ENCODE peak calls at places on chromosomes 2 and 18, in ten cellular contexts. One of them, this sample, is unnamed.

GRCh38 chr2:219595250-219595649 is 2.4 kb upstream of the STK11IP start:
- DNase-seq in putamen: no peak
- DNase-seq in T-helper 2 cell: no peak
- DNase-seq in GF-D8: no peak
- DNase-seq in non-pigmented ciliary epithelial cell: no peak
- DNase-seq in lower lobe of right lung: no peak
- DNase-seq in NB4: no peak
- DNase-seq in T-helper 9 cell: no peak
- DNase-seq in activated CD8-positive, alpha-beta memory T cell treated with anti-CD3 and anti-CD28 coated beads for 4 hours: no peak
- DNase-seq in NCI-H2029: no peak
- DNase-seq in this sample: no peak

GRCh38 chr18:37577051-37577611 is 11.5 kb upstream of the CELF4 start:
- DNase-seq in putamen: no peak
- DNase-seq in T-helper 2 cell: no peak
- DNase-seq in GF-D8: no peak
- DNase-seq in non-pigmented ciliary epithelial cell: no peak
- DNase-seq in lower lobe of right lung: no peak
- DNase-seq in NB4: no peak
- DNase-seq in T-helper 9 cell: no peak
- DNase-seq in activated CD8-positive, alpha-beta memory T cell treated with anti-CD3 and anti-CD28 coated beads for 4 hours: no peak
- DNase-seq in NCI-H2029: no peak
- DNase-seq in this sample: no peak

GRCh38 chr2:202583709-202584219 is 51.0 kb upstream of the FAM117B start:
- DNase-seq in putamen: no peak
- DNase-seq in T-helper 2 cell: no peak
- DNase-seq in GF-D8: no peak
- DNase-seq in non-pigmented ciliary epithelial cell: no peak
- DNase-seq in lower lobe of right lung: no peak
- DNase-seq in NB4: no peak
- DNase-seq in T-helper 9 cell: no peak
- DNase-seq in activated CD8-positive, alpha-beta memory T cell treated with anti-CD3 and anti-CD28 coated beads for 4 hours: no peak
- DNase-seq in NCI-H2029: no peak
- DNase-seq in this sample: no peak

GRCh38 chr2:86037141-86037794 is 68.4 kb downstream of the POLR1A start:
- DNase-seq in putamen: no peak
- DNase-seq in T-helper 2 cell: no peak
- DNase-seq in GF-D8: peak
- DNase-seq in non-pigmented ciliary epithelial cell: no peak
- DNase-seq in lower lobe of right lung: peak
- DNase-seq in NB4: peak
- DNase-seq in T-helper 9 cell: peak
- DNase-seq in activated CD8-positive, alpha-beta memory T cell treated with anti-CD3 and anti-CD28 coated beads for 4 hours: no peak
- DNase-seq in NCI-H2029: peak
- DNase-seq in this sample: peak

GRCh38 chr2:133504566-133505505 is 63.4 kb downstream of the NCKAP5 start:
- DNase-seq in putamen: peak
- DNase-seq in T-helper 2 cell: no peak
- DNase-seq in GF-D8: no peak
- DNase-seq in non-pigmented ciliary epithelial cell: no peak
- DNase-seq in lower lobe of right lung: peak
- DNase-seq in NB4: no peak
- DNase-seq in T-helper 9 cell: no peak
- DNase-seq in activated CD8-positive, alpha-beta memory T cell treated with anti-CD3 and anti-CD28 coated beads for 4 hours: no peak
- DNase-seq in NCI-H2029: peak
- DNase-seq in this sample: no peak

GRCh38 chr2:113103958-113104627 is 23.3 kb upstream of the IL1RN start:
- DNase-seq in putamen: peak
- DNase-seq in T-helper 2 cell: no peak
- DNase-seq in GF-D8: no peak
- DNase-seq in non-pigmented ciliary epithelial cell: no peak
- DNase-seq in lower lobe of right lung: no peak
- DNase-seq in NB4: peak
- DNase-seq in T-helper 9 cell: no peak
- DNase-seq in activated CD8-positive, alpha-beta memory T cell treated with anti-CD3 and anti-CD28 coated beads for 4 hours: no peak
- DNase-seq in NCI-H2029: no peak
- DNase-seq in this sample: peak

GRCh38 chr2:70896765-70897202 is 38.9 kb upstream of the ATP6V1B1 start:
- DNase-seq in putamen: no peak
- DNase-seq in T-helper 2 cell: no peak
- DNase-seq in GF-D8: no peak
- DNase-seq in non-pigmented ciliary epithelial cell: no peak
- DNase-seq in lower lobe of right lung: no peak
- DNase-seq in NB4: peak
- DNase-seq in T-helper 9 cell: no peak
- DNase-seq in activated CD8-positive, alpha-beta memory T cell treated with anti-CD3 and anti-CD28 coated beads for 4 hours: no peak
- DNase-seq in NCI-H2029: no peak
- DNase-seq in this sample: no peak

GRCh38 chr2:99680946-99681345 is 191.1 kb upstream of the REV1 start:
- DNase-seq in putamen: no peak
- DNase-seq in T-helper 2 cell: no peak
- DNase-seq in GF-D8: no peak
- DNase-seq in non-pigmented ciliary epithelial cell: no peak
- DNase-seq in lower lobe of right lung: no peak
- DNase-seq in NB4: peak
- DNase-seq in T-helper 9 cell: no peak
- DNase-seq in activated CD8-positive, alpha-beta memory T cell treated with anti-CD3 and anti-CD28 coated beads for 4 hours: no peak
- DNase-seq in NCI-H2029: no peak
- DNase-seq in this sample: no peak

GRCh38 chr2:28413152-28413895 is 20.7 kb downstream of the FOSL2 start:
- DNase-seq in putamen: no peak
- DNase-seq in T-helper 2 cell: no peak
- DNase-seq in GF-D8: no peak
- DNase-seq in non-pigmented ciliary epithelial cell: no peak
- DNase-seq in lower lobe of right lung: no peak
- DNase-seq in NB4: peak
- DNase-seq in T-helper 9 cell: no peak
- DNase-seq in activated CD8-positive, alpha-beta memory T cell treated with anti-CD3 and anti-CD28 coated beads for 4 hours: no peak
- DNase-seq in NCI-H2029: peak
- DNase-seq in this sample: no peak

GRCh38 chr2:188369365-188369764 is 77.7 kb downstream of the GULP1 start:
- DNase-seq in putamen: peak
- DNase-seq in T-helper 2 cell: no peak
- DNase-seq in GF-D8: no peak
- DNase-seq in non-pigmented ciliary epithelial cell: no peak
- DNase-seq in lower lobe of right lung: no peak
- DNase-seq in NB4: peak
- DNase-seq in T-helper 9 cell: no peak
- DNase-seq in activated CD8-positive, alpha-beta memory T cell treated with anti-CD3 and anti-CD28 coated beads for 4 hours: no peak
- DNase-seq in NCI-H2029: no peak
- DNase-seq in this sample: no peak

GRCh38 chr2:171810409-171810993 is 83.5 kb downstream of the SLC25A12 start:
- DNase-seq in putamen: no peak
- DNase-seq in T-helper 2 cell: no peak
- DNase-seq in GF-D8: no peak
- DNase-seq in non-pigmented ciliary epithelial cell: no peak
- DNase-seq in lower lobe of right lung: no peak
- DNase-seq in NB4: no peak
- DNase-seq in T-helper 9 cell: no peak
- DNase-seq in activated CD8-positive, alpha-beta memory T cell treated with anti-CD3 and anti-CD28 coated beads for 4 hours: no peak
- DNase-seq in NCI-H2029: no peak
- DNase-seq in this sample: no peak

GRCh38 chr2:70978388-70979357 is at the start of gene ANKRD53:
- DNase-seq in putamen: no peak
- DNase-seq in T-helper 2 cell: no peak
- DNase-seq in GF-D8: no peak
- DNase-seq in non-pigmented ciliary epithelial cell: no peak
- DNase-seq in lower lobe of right lung: peak
- DNase-seq in NB4: no peak
- DNase-seq in T-helper 9 cell: no peak
- DNase-seq in activated CD8-positive, alpha-beta memory T cell treated with anti-CD3 and anti-CD28 coated beads for 4 hours: no peak
- DNase-seq in NCI-H2029: peak
- DNase-seq in this sample: no peak

GRCh38 chr2:113337809-113338208 is 59.1 kb upstream of the PAX8 start:
- DNase-seq in putamen: no peak
- DNase-seq in T-helper 2 cell: no peak
- DNase-seq in GF-D8: no peak
- DNase-seq in non-pigmented ciliary epithelial cell: no peak
- DNase-seq in lower lobe of right lung: no peak
- DNase-seq in NB4: no peak
- DNase-seq in T-helper 9 cell: no peak
- DNase-seq in activated CD8-positive, alpha-beta memory T cell treated with anti-CD3 and anti-CD28 coated beads for 4 hours: no peak
- DNase-seq in NCI-H2029: no peak
- DNase-seq in this sample: no peak

GRCh38 chr2:227506456-227506855 is 34.5 kb downstream of the AGFG1 start:
- DNase-seq in putamen: no peak
- DNase-seq in T-helper 2 cell: no peak
- DNase-seq in GF-D8: no peak
- DNase-seq in non-pigmented ciliary epithelial cell: no peak
- DNase-seq in lower lobe of right lung: no peak
- DNase-seq in NB4: no peak
- DNase-seq in T-helper 9 cell: no peak
- DNase-seq in activated CD8-positive, alpha-beta memory T cell treated with anti-CD3 and anti-CD28 coated beads for 4 hours: no peak
- DNase-seq in NCI-H2029: no peak
- DNase-seq in this sample: no peak

GRCh38 chr2:224359569-224359968 is 42.3 kb downstream of the FAM124B start:
- DNase-seq in putamen: no peak
- DNase-seq in T-helper 2 cell: no peak
- DNase-seq in GF-D8: no peak
- DNase-seq in non-pigmented ciliary epithelial cell: no peak
- DNase-seq in lower lobe of right lung: no peak
- DNase-seq in NB4: peak
- DNase-seq in T-helper 9 cell: no peak
- DNase-seq in activated CD8-positive, alpha-beta memory T cell treated with anti-CD3 and anti-CD28 coated beads for 4 hours: no peak
- DNase-seq in NCI-H2029: no peak
- DNase-seq in this sample: no peak

GRCh38 chr2:124908411-124908810 is 883.3 kb downstream of the CNTNAP5 start:
- DNase-seq in putamen: no peak
- DNase-seq in T-helper 2 cell: no peak
- DNase-seq in GF-D8: no peak
- DNase-seq in non-pigmented ciliary epithelial cell: peak
- DNase-seq in lower lobe of right lung: no peak
- DNase-seq in NB4: no peak
- DNase-seq in T-helper 9 cell: no peak
- DNase-seq in activated CD8-positive, alpha-beta memory T cell treated with anti-CD3 and anti-CD28 coated beads for 4 hours: no peak
- DNase-seq in NCI-H2029: no peak
- DNase-seq in this sample: no peak